ENCODE peak calls at places on chromosomes 16 and 17, in seven cellular contexts. C is tibial artery, Z is PC-9, J is brain microvascular endothelial cell, I is body of pancreas, V is Panc1, Q is right atrium auricular region. M is an unnamed sample.

GRCh38 chr16:15482068-15482747 is 47.8 kb downstream of the BMERB1 start:
- DNase-seq in C (no peak), Z (peak), J (peak), I (peak), V (peak), Q (no peak), M (peak)

GRCh38 chr17:39576187-39576586 is 31.5 kb downstream of the NEUROD2 start:
- DNase-seq in C (no peak), Z (no peak), J (no peak), I (no peak), V (no peak), Q (no peak), M (no peak)

GRCh38 chr16:31004658-31005057 is 5.8 kb downstream of the STX1B start:
- DNase-seq in C (no peak), Z (no peak), J (no peak), I (no peak), V (no peak), Q (no peak), M (no peak)

GRCh38 chr16:10269632-10270031 is 87.4 kb upstream of the GRIN2A start:
- DNase-seq in C (no peak), Z (no peak), J (no peak), I (no peak), V (no peak), Q (no peak), M (no peak)

GRCh38 chr16:84928679-84929420 is 82.5 kb downstream of the ZDHHC7 start:
- DNase-seq in C (peak), Z (peak), J (no peak), I (no peak), V (no peak), Q (peak), M (no peak)

GRCh38 chr17:50893183-50893993 is 27.2 kb upstream of the TOB1 start:
- DNase-seq in C (no peak), Z (no peak), J (no peak), I (peak), V (no peak), Q (no peak), M (peak)

GRCh38 chr17:21240375-21241055 is 12.7 kb downstream of the NATD1 start:
- DNase-seq in C (no peak), Z (no peak), J (no peak), I (no peak), V (no peak), Q (no peak), M (no peak)

GRCh38 chr16:49821614-49822282 is 34.2 kb downstream of the ZNF423 start:
- DNase-seq in C (no peak), Z (no peak), J (no peak), I (no peak), V (no peak), Q (no peak), M (no peak)

GRCh38 chr17:9266031-9266680 is 244.8 kb downstream of the NTN1 start:
- DNase-seq in C (no peak), Z (no peak), J (no peak), I (no peak), V (no peak), Q (no peak), M (no peak)

GRCh38 chr17:70478883-70479282 is 309.6 kb downstream of the KCNJ2 start:
- DNase-seq in C (peak), Z (no peak), J (no peak), I (no peak), V (no peak), Q (no peak), M (no peak)

GRCh38 chr17:3398310-3398709 is at the start of gene OR1E1:
- DNase-seq in C (no peak), Z (no peak), J (no peak), I (no peak), V (no peak), Q (no peak), M (no peak)

DNA sequence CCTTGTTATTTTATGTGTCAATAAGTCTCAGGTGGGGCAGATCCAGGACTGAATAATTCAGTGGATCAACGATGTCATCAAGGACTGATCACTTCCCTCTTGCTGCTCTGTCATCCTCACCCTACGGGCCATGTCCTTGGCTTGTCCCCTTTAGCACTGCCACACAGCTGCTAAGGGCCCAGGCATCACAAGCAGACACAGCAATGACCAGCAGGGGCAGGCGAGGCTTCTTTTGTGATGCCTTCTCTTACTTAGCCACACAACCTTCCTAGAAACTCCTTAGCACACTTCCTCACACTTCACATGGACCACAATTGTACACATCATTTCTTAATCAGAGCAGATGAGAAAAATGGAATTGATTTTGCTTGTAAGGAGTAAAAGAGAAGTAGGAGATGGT is 356.3 kb upstream of the SOX9 start:
- DNase-seq in C (no peak), Z (no peak), J (peak), I (peak), V (no peak), Q (no peak), M (no peak)
- TF ChIP-seq CTCF in C (no peak), Z (peak), J (peak), I (peak), V (peak), Q (no peak), M (peak)

GRCh38 chr17:2053380-2054261 is 1.3 kb upstream of the HIC1 start:
- DNase-seq in C (peak), Z (peak), J (no peak), I (peak), V (no peak), Q (peak), M (no peak)
- H3K4me3 ChIP-seq in C (peak), Z (peak), J (peak), I (no peak), V (peak), Q (peak), M (peak)

DNA sequence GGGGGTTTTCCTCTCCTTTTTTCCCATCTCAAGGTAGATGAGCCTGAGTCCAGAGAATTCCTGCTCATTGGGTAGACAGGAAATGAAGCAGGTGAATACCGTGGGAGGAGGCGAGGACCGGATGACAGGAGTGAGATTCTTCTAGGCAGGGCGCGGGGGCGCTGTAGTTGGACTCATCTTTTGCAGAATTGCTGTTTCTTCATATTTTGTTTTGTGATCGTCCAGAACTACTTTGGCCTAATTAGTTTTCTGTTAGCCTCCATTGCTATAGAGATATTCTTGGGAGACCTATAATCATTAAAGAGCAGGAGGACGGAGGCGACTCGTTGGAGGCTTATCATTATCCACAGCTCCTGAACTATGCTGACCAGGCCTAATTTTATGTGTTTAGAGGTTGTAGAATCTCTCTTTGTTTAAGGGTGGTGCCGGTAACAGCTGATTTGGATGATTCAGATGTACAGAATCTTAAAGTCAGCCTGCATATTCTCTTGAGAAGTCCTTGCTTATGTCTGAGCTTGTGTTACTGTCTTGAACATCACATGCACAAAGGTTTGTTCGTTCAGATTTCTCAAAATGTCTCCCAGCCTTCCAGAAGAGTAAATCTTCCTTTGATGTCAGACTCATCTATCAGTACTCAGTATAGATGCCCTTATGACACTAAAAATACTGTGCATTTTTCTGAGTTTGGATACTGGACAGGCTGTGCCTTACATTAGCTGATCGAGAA is 741 bp downstream of the ATP6V0A1 start:
- DNase-seq in C (peak), Z (peak), J (peak), I (peak), V (no peak), Q (peak), M (no peak)
- TF ChIP-seq CTCF in C (no peak), Z (peak), J (peak), I (peak), V (peak), Q (peak), M (peak)

GRCh38 chr17:31834448-31834847 is 24.6 kb downstream of the COPRS start:
- DNase-seq in C (no peak), Z (no peak), J (no peak), I (no peak), V (no peak), Q (no peak), M (no peak)
- H3K4me3 ChIP-seq in C (no peak), Z (no peak), J (no peak), I (no peak), V (no peak), Q (no peak), M (no peak)

GRCh38 chr17:44197980-44198720 is 1.5 kb downstream of the ATXN7L3 start:
- DNase-seq in C (peak), Z (peak), J (no peak), I (no peak), V (no peak), Q (peak), M (no peak)
- TF ChIP-seq CTCF in C (no peak), Z (peak), J (peak), I (no peak), V (no peak), Q (no peak), M (no peak)

M was measured in retinal pigment epithelial cell.